ENCODE peak calls at places on chromosomes 5 and 9, in ten cellular contexts. F is prostate gland; P is AG09319; G is fibroblast of lung; E is neuronal stem cell; C is HEK293T; W is naive thymus-derived CD4-positive, alpha-beta T cell; B is CD14-positive monocyte; J is H4; M is uterus. X is an unnamed sample.

GRCh38 chr9:114738581-114739316 is 56.8 kb upstream of the TEX48 start:
- DNase-seq in G (peak), P (peak), J (peak), F (peak), E (peak), W (peak), M (peak), C (peak), B (peak), X (peak)

GRCh38 chr9:136742640-136743391 is at the start of gene LCN10:
- DNase-seq in P (no peak), F (no peak), B (no peak), J (no peak), M (no peak), E (no peak), W (no peak), G (no peak), C (no peak), X (no peak)

GRCh38 chr5:141598389-141599360 is 20.1 kb downstream of the DIAPH1 start:
- DNase-seq in F (no peak), E (no peak), G (peak), P (no peak), B (no peak), M (no peak), C (no peak), J (no peak), W (no peak), X (peak)

GRCh38 chr5:26259081-26259480 is 779.3 kb downstream of the CDH9 start:
- DNase-seq in C (no peak), P (no peak), G (no peak), F (no peak), W (no peak), J (no peak), E (no peak), M (no peak), B (no peak), X (no peak)

GRCh38 chr5:63961598-63962161 is 565 bp downstream of the HTR1A start:
- DNase-seq in P (no peak), J (no peak), E (no peak), W (no peak), G (no peak), M (no peak), C (no peak), B (no peak), F (no peak), X (no peak)

GRCh38 chr5:54289769-54290168 is 20.6 kb downstream of the ARL15 start:
- DNase-seq in B (no peak), M (no peak), F (no peak), P (no peak), C (no peak), E (no peak), G (no peak), W (no peak), J (no peak), X (no peak)

GRCh38 chr9:114065304-114065703 is 12.8 kb downstream of the AMBP start:
- DNase-seq in F (no peak), G (no peak), E (no peak), B (no peak), P (no peak), J (no peak), M (no peak), C (no peak), W (no peak), X (no peak)

GRCh38 chr5:54756796-54757402 is 228.5 kb downstream of the ESM1 start:
- DNase-seq in M (no peak), J (no peak), F (no peak), G (no peak), W (no peak), C (no peak), B (no peak), P (no peak), E (no peak), X (no peak)

GRCh38 chr5:118326496-118327045 is 661.8 kb downstream of the DTWD2 start:
- DNase-seq in W (no peak), M (no peak), G (peak), F (no peak), P (no peak), B (no peak), J (peak), E (no peak), C (no peak), X (peak)

GRCh38 chr9:126652140-126652558 is 38.4 kb downstream of the LMX1B start:
- DNase-seq in W (no peak), G (no peak), M (no peak), B (no peak), P (no peak), J (no peak), E (no peak), F (no peak), C (no peak), X (no peak)